ENCODE peak calls at places on chromosomes 4 and X, in five cellular contexts. U, Z, E, I and L are unnamed samples.

GRCh38 chr4:176641237-176641636 is 151.5 kb downstream of the VEGFC start:
- DNase-seq in U (no peak), Z (no peak), E (no peak), I (no peak), L (no peak)

GRCh38 chr4:102826105-102826889 is 1.1 kb downstream of the UBE2D3 start:
- DNase-seq in U (no peak), Z (no peak), E (no peak), I (no peak), L (no peak)

GRCh38 chrX:129472116-129472515 is 51.2 kb downstream of the SMARCA1 start:
- DNase-seq in U (no peak), Z (no peak), E (no peak), I (no peak), L (no peak)

GRCh38 chr4:147518846-147519767 is 38.2 kb downstream of the EDNRA start:
- DNase-seq in U (no peak), Z (peak; percentile 60), E (peak; percentile 45), I (no peak), L (peak; percentile 25)

GRCh38 chr4:150501019-150501727 is 80.8 kb upstream of the MAB21L2 start:
- DNase-seq in U (no peak), Z (no peak), E (no peak), I (no peak), L (no peak)

GRCh38 chr4:59180161-59180560 is 2020.0 kb upstream of the ADGRL3 start:
- DNase-seq in U (no peak), Z (no peak), E (no peak), I (no peak), L (no peak)

GRCh38 chr4:99714179-99714578 is 56.6 kb upstream of the C4orf54 start:
- DNase-seq in U (no peak), Z (no peak), E (no peak), I (no peak), L (no peak)

GRCh38 chrX:147953976-147954375 is 27.2 kb upstream of the FMR1NB start:
- DNase-seq in U (no peak), Z (peak; percentile 13), E (no peak), I (no peak), L (no peak)

GRCh38 chr4:151618858-151619257 is 141.9 kb downstream of the GATB start:
- DNase-seq in U (no peak), Z (no peak), E (no peak), I (no peak), L (no peak)

GRCh38 chrX:36916941-36917340 is 91.2 kb upstream of the FAM47C start:
- DNase-seq in U (no peak), Z (no peak), E (no peak), I (no peak), L (no peak)

GRCh38 chr4:7540654-7541413 is 106.1 kb upstream of the PSAPL1 start:
- DNase-seq in U (no peak), Z (no peak), E (no peak), I (no peak), L (no peak)

GRCh38 chrX:133537142-133537541 is 121.9 kb upstream of the GPC4 start:
- DNase-seq in U (no peak), Z (no peak), E (no peak), I (no peak), L (no peak)

GRCh38 chr4:184896868-184897715 is 71.3 kb upstream of the ACSL1 start:
- DNase-seq in U (no peak), Z (no peak), E (peak; percentile 13), I (no peak), L (no peak)

GRCh38 chrX:150683112-150683511 is 10.1 kb upstream of the MTMR1 start:
- DNase-seq in U (no peak), Z (no peak), E (no peak), I (no peak), L (no peak)

GRCh38 chr4:128776794-128777216 is 32.7 kb upstream of the JADE1 start:
- DNase-seq in U (no peak), Z (peak; percentile 22), E (peak; percentile 50), I (peak; percentile 73), L (peak; percentile 89)

GRCh38 chr4:184649971-184650855 is 675 bp downstream of the PRIMPOL start:
- DNase-seq in U (no peak), Z (no peak), E (peak; percentile 33), I (peak; percentile 66), L (no peak)

GRCh38 chrX:71992711-71993110 is 82.1 kb downstream of the NHSL2 start:
- DNase-seq in U (no peak), Z (no peak), E (no peak), I (no peak), L (no peak)

GRCh38 chrX:70038515-70038914 is 11.2 kb downstream of the AWAT2 start:
- DNase-seq in U (no peak), Z (no peak), E (no peak), I (no peak), L (no peak)

GRCh38 chrX:130170752-130171445 is 863 bp upstream of the RAB33A start:
- DNase-seq in U (no peak), Z (no peak), E (peak; percentile 42), I (no peak), L (peak; percentile 35)

GRCh38 chr4:128287159-128287870 is at the start of gene PGRMC2:
- DNase-seq in U (peak; percentile 53), Z (no peak), E (peak; percentile 53), I (peak; percentile 70), L (peak; percentile 28)

GRCh38 chrX:29690061-29690460 is 525.3 kb upstream of the MAGEB2 start:
- DNase-seq in U (no peak), Z (no peak), E (no peak), I (no peak), L (no peak)

GRCh38 chr4:121018543-121018942 is 53.8 kb downstream of the NDNF start:
- DNase-seq in U (no peak), Z (no peak), E (no peak), I (no peak), L (no peak)

GRCh38 chr4:42401171-42401570 is 3.9 kb downstream of the SHISA3 start:
- DNase-seq in U (no peak), Z (peak; percentile 22), E (no peak), I (no peak), L (no peak)

GRCh38 chr4:38371391-38371851 is 292.6 kb upstream of the KLF3 start:
- DNase-seq in U (no peak), Z (no peak), E (no peak), I (no peak), L (no peak)

DNA sequence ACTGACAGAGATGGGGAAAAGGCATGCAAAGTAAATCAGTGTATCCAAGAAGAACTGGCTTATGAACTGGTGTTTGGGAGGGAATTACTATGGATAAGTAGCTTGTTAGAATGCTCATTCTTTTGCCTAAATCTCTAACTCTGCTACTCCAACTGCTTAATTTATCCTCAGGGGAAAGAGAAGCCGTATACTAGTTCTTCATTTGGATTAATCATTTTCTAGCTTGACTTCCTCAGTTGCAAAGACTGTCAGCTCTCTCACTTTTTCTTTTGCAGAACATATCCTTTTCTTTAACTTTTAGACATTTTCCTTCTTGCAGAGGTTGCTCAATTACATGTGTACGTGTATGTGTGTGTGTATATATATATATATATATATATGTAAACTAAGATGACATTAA is 21.9 kb downstream of the GPRIN3 start:
- DNase-seq in U (no peak), Z (no peak), E (no peak), I (no peak), L (no peak)
- H3K4me3 ChIP-seq in U (no peak overlapping the region), Z (no peak overlapping the region), E (no peak overlapping the region), I (no peak overlapping the region), L (no peak overlapping the region)

GRCh38 chrX:47146121-47146935 is 1.3 kb downstream of the RBM10 start:
- DNase-seq in U (no peak), Z (no peak), E (peak; percentile 60), I (no peak), L (no peak)

GRCh38 chrX:47145408-47146120 is 543 bp downstream of the RBM10 start:
- DNase-seq in U (no peak), Z (no peak), E (no peak), I (peak; percentile 64), L (no peak)

GRCh38 chrX:47146936-47147859 is 2.2 kb downstream of the RBM10 start:
- DNase-seq in U (no peak), Z (no peak), E (no peak), I (peak; percentile 67), L (no peak)

GRCh38 chrX:47143894-47144625 is 442 bp downstream of the NDUFB11 start:
- DNase-seq in U (no peak), Z (peak; percentile 38), E (peak; percentile 33), I (peak; percentile 70), L (no peak)

GRCh38 chrX:47144626-47145407 is at the start of the genes NDUFB11 and RBM10:
- DNase-seq in U (peak; percentile 92), Z (peak; percentile 91), E (peak; percentile 94), I (peak; percentile 98), L (peak; percentile 94)
- TF ChIP-seq POLR2A in U (peak; percentile 58), Z (peak; percentile 88), E (peak; percentile 86), I (peak; percentile 67), L (no peak)

GRCh38 chr4:6271206-6271605 is 1.6 kb downstream of the WFS1 start:
- DNase-seq in U (no peak), Z (no peak), E (no peak), I (no peak), L (no peak)
- H3K4me3 ChIP-seq in U (peak overlapping the region; percentile 91), Z (no peak overlapping the region), E (peak overlapping the region; percentile 78), I (peak overlapping the region; percentile 83), L (no peak overlapping the region)

DNA sequence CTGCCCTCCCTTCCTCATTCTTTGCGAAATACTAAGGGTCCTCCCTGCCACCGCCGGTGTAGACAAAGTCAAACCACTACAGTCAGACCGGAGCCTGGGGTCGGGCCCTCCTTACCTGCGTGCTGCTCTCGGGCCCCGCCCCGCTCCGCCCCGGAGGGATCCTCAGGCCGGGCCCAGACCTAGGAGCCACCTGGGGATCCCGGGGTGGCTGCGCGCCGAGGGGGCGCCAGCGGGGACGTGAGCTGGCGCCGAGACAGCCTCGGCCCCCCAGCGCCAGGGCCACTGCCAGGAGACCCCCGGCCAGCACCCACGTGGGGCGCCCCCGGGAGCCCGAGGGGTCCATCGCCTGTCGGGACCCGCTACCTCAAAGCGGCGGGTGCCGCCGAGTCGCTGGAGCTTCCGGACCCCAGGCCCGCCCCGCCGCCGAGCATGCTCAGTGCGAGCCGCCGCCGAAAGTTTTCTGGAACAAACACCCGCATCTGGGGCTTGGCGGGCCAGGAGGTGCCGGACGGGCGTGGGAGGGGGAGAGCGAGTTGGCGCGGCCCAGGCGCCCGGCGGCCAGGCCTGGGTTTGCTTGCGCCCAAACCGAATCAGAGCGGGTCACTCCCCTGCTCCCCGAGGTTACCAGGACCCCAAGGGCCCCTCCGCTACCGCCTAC is at the start of gene EVC2:
- DNase-seq in U (peak; percentile 66), Z (peak; percentile 61), E (peak; percentile 58), I (peak; percentile 91), L (peak; percentile 77)
- TF ChIP-seq POLR2A in U (no peak), Z (peak; percentile 54), E (no peak), I (peak; percentile 19), L (peak; percentile 58)

GRCh38 chrX:7145454-7145853 is 2.1 kb upstream of the STS start:
- DNase-seq in U (no peak), Z (no peak), E (no peak), I (no peak), L (no peak)
- H3K4me3 ChIP-seq in U (no peak overlapping the region), Z (no peak overlapping the region), E (no peak overlapping the region), I (no peak overlapping the region), L (no peak overlapping the region)

DNA sequence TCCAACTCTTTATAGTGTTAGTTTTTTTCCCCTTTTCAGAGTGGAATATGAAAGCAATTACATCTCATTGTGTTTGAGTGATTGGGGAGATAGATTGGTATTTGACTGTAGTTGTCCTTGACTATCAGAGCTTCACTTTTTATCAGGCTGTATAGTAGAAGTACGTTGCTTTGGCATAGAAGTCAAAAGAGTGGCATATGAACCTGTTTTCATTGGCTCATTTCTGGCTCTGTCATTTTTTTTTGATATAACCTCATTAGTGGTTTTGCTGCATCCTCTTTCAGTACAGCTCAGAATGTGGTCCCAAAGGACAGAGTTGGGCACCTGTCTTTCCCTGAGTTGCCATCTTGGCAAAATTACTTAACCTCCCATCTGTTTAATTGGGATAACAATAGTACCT is 1.4 kb downstream of the TMA16 start:
- DNase-seq in U (no peak), Z (no peak), E (no peak), I (no peak), L (no peak)
- TF ChIP-seq POLR2A in U (no peak), Z (no peak), E (no peak), I (no peak), L (no peak)

GRCh38 chr4:162661913-162662312 is 498.1 kb upstream of the FSTL5 start:
- DNase-seq in U (no peak), Z (no peak), E (no peak), I (no peak), L (no peak)
- H3K4me3 ChIP-seq in U (no peak overlapping the region), Z (no peak overlapping the region), E (no peak overlapping the region), I (no peak overlapping the region), L (no peak overlapping the region)